ENCODE peak calls at places on chromosomes 2 and 18, in ten cellular contexts. One of them, this sample, is unnamed.

GRCh38 chr2:165791811-165792454 is 2.1 kb downstream of the GALNT3 start:
- DNase-seq in IMR-90: peak
- DNase-seq in transverse colon: no peak
- DNase-seq in sigmoid colon: no peak
- DNase-seq in HCT116: no peak
- DNase-seq in K562: no peak
- DNase-seq in A549: no peak
- DNase-seq in upper lobe of left lung: no peak
- DNase-seq in heart left ventricle: no peak
- DNase-seq in Peyer's patch: no peak
- DNase-seq in this sample: no peak

GRCh38 chr2:145415151-145415550 is 895.2 kb upstream of the ZEB2 start:
- DNase-seq in transverse colon: no peak
- DNase-seq in heart left ventricle: no peak
- DNase-seq in K562: no peak
- DNase-seq in Peyer's patch: no peak
- DNase-seq in IMR-90: no peak
- DNase-seq in sigmoid colon: no peak
- DNase-seq in HCT116: no peak
- DNase-seq in A549: no peak
- DNase-seq in upper lobe of left lung: no peak
- DNase-seq in this sample: no peak

GRCh38 chr2:152466925-152467676 is 132.1 kb downstream of the FMNL2 start:
- DNase-seq in sigmoid colon: peak
- DNase-seq in heart left ventricle: no peak
- DNase-seq in K562: no peak
- DNase-seq in transverse colon: peak
- DNase-seq in upper lobe of left lung: no peak
- DNase-seq in Peyer's patch: no peak
- DNase-seq in A549: no peak
- DNase-seq in IMR-90: peak
- DNase-seq in HCT116: no peak
- DNase-seq in this sample: peak

GRCh38 chr2:100852999-100853908 is 33.3 kb downstream of the NPAS2 start:
- DNase-seq in K562: no peak
- DNase-seq in heart left ventricle: no peak
- DNase-seq in HCT116: no peak
- DNase-seq in Peyer's patch: no peak
- DNase-seq in sigmoid colon: no peak
- DNase-seq in transverse colon: no peak
- DNase-seq in A549: no peak
- DNase-seq in upper lobe of left lung: no peak
- DNase-seq in IMR-90: peak
- DNase-seq in this sample: no peak

GRCh38 chr2:240568678-240569522 is 616 bp downstream of the RNPEPL1 start:
- DNase-seq in A549: no peak
- DNase-seq in sigmoid colon: peak
- DNase-seq in heart left ventricle: peak
- DNase-seq in HCT116: no peak
- DNase-seq in IMR-90: peak
- DNase-seq in Peyer's patch: peak
- DNase-seq in K562: peak
- DNase-seq in upper lobe of left lung: peak
- DNase-seq in transverse colon: peak
- DNase-seq in this sample: peak

GRCh38 chr2:107685587-107685986 is 141.1 kb upstream of the RGPD4 start:
- DNase-seq in HCT116: no peak
- DNase-seq in A549: no peak
- DNase-seq in Peyer's patch: no peak
- DNase-seq in upper lobe of left lung: no peak
- DNase-seq in IMR-90: no peak
- DNase-seq in K562: no peak
- DNase-seq in sigmoid colon: no peak
- DNase-seq in transverse colon: no peak
- DNase-seq in heart left ventricle: no peak
- DNase-seq in this sample: no peak

GRCh38 chr18:32048507-32049091 is 30.0 kb downstream of the RNF125 start:
- DNase-seq in K562: no peak
- DNase-seq in upper lobe of left lung: no peak
- DNase-seq in IMR-90: peak
- DNase-seq in transverse colon: peak
- DNase-seq in heart left ventricle: peak
- DNase-seq in Peyer's patch: peak
- DNase-seq in A549: no peak
- DNase-seq in sigmoid colon: peak
- DNase-seq in HCT116: no peak
- DNase-seq in this sample: no peak

GRCh38 chr2:113282747-113283533 is 4.2 kb upstream of the PAX8 start:
- DNase-seq in A549: peak
- DNase-seq in IMR-90: peak
- DNase-seq in transverse colon: peak
- DNase-seq in upper lobe of left lung: peak
- DNase-seq in HCT116: peak
- DNase-seq in Peyer's patch: peak
- DNase-seq in heart left ventricle: peak
- DNase-seq in K562: no peak
- DNase-seq in sigmoid colon: no peak
- DNase-seq in this sample: no peak

GRCh38 chr2:105378921-105379383 is 19.9 kb downstream of the FHL2 start:
- DNase-seq in heart left ventricle: peak
- DNase-seq in A549: no peak
- DNase-seq in Peyer's patch: no peak
- DNase-seq in HCT116: no peak
- DNase-seq in upper lobe of left lung: no peak
- DNase-seq in IMR-90: no peak
- DNase-seq in transverse colon: no peak
- DNase-seq in sigmoid colon: no peak
- DNase-seq in K562: no peak
- DNase-seq in this sample: no peak

GRCh38 chr2:105379741-105380186 is 19.1 kb downstream of the FHL2 start:
- DNase-seq in A549: no peak
- DNase-seq in transverse colon: no peak
- DNase-seq in sigmoid colon: no peak
- DNase-seq in HCT116: no peak
- DNase-seq in upper lobe of left lung: no peak
- DNase-seq in IMR-90: no peak
- DNase-seq in K562: no peak
- DNase-seq in heart left ventricle: no peak
- DNase-seq in Peyer's patch: no peak
- DNase-seq in this sample: no peak

GRCh38 chr2:105380432-105381118 is 18.3 kb downstream of the FHL2 start:
- DNase-seq in upper lobe of left lung: no peak
- DNase-seq in Peyer's patch: no peak
- DNase-seq in heart left ventricle: no peak
- DNase-seq in K562: no peak
- DNase-seq in A549: no peak
- DNase-seq in HCT116: no peak
- DNase-seq in sigmoid colon: no peak
- DNase-seq in IMR-90: peak
- DNase-seq in transverse colon: no peak
- DNase-seq in this sample: no peak

GRCh38 chr2:105382177-105382576 is 16.7 kb downstream of the FHL2 start:
- DNase-seq in Peyer's patch: no peak
- DNase-seq in sigmoid colon: no peak
- DNase-seq in IMR-90: no peak
- DNase-seq in K562: no peak
- DNase-seq in HCT116: no peak
- DNase-seq in transverse colon: peak
- DNase-seq in upper lobe of left lung: no peak
- DNase-seq in heart left ventricle: no peak
- DNase-seq in A549: no peak
- DNase-seq in this sample: no peak

GRCh38 chr2:105381119-105381668 is 17.7 kb downstream of the FHL2 start:
- DNase-seq in IMR-90: no peak
- DNase-seq in transverse colon: no peak
- DNase-seq in upper lobe of left lung: no peak
- DNase-seq in sigmoid colon: no peak
- DNase-seq in HCT116: no peak
- DNase-seq in heart left ventricle: no peak
- DNase-seq in A549: no peak
- DNase-seq in K562: no peak
- DNase-seq in Peyer's patch: no peak
- DNase-seq in this sample: no peak
- TF ChIP-seq POLR2A in IMR-90: no peak
- TF ChIP-seq POLR2A in transverse colon: no peak
- TF ChIP-seq POLR2A in upper lobe of left lung: no peak
- TF ChIP-seq POLR2A in sigmoid colon: no peak
- TF ChIP-seq POLR2A in HCT116: no peak
- TF ChIP-seq POLR2A in heart left ventricle: no peak
- TF ChIP-seq POLR2A in A549: no peak
- TF ChIP-seq POLR2A in K562: no peak
- TF ChIP-seq POLR2A in Peyer's patch: no peak
- TF ChIP-seq POLR2A in this sample: no peak

GRCh38 chr2:20634430-20635095 is 16.3 kb downstream of the HS1BP3 start:
- DNase-seq in A549: no peak
- DNase-seq in heart left ventricle: no peak
- DNase-seq in sigmoid colon: peak
- DNase-seq in transverse colon: no peak
- DNase-seq in upper lobe of left lung: no peak
- DNase-seq in K562: no peak
- DNase-seq in IMR-90: peak
- DNase-seq in HCT116: no peak
- DNase-seq in Peyer's patch: no peak
- DNase-seq in this sample: no peak

GRCh38 chr2:20635096-20635475 is 15.8 kb downstream of the HS1BP3 start:
- DNase-seq in upper lobe of left lung: no peak
- DNase-seq in transverse colon: no peak
- DNase-seq in A549: no peak
- DNase-seq in heart left ventricle: no peak
- DNase-seq in sigmoid colon: no peak
- DNase-seq in HCT116: no peak
- DNase-seq in IMR-90: no peak
- DNase-seq in Peyer's patch: peak
- DNase-seq in K562: no peak
- DNase-seq in this sample: no peak

GRCh38 chr2:20633001-20633400 is 17.9 kb downstream of the HS1BP3 start:
- DNase-seq in transverse colon: no peak
- DNase-seq in upper lobe of left lung: no peak
- DNase-seq in HCT116: no peak
- DNase-seq in sigmoid colon: no peak
- DNase-seq in K562: no peak
- DNase-seq in IMR-90: no peak
- DNase-seq in heart left ventricle: no peak
- DNase-seq in A549: no peak
- DNase-seq in Peyer's patch: no peak
- DNase-seq in this sample: no peak

GRCh38 chr2:20632446-20632990 is 18.4 kb downstream of the HS1BP3 start:
- DNase-seq in HCT116: no peak
- DNase-seq in heart left ventricle: no peak
- DNase-seq in Peyer's patch: no peak
- DNase-seq in IMR-90: no peak
- DNase-seq in sigmoid colon: no peak
- DNase-seq in K562: no peak
- DNase-seq in transverse colon: no peak
- DNase-seq in A549: no peak
- DNase-seq in upper lobe of left lung: no peak
- DNase-seq in this sample: no peak

DNA sequence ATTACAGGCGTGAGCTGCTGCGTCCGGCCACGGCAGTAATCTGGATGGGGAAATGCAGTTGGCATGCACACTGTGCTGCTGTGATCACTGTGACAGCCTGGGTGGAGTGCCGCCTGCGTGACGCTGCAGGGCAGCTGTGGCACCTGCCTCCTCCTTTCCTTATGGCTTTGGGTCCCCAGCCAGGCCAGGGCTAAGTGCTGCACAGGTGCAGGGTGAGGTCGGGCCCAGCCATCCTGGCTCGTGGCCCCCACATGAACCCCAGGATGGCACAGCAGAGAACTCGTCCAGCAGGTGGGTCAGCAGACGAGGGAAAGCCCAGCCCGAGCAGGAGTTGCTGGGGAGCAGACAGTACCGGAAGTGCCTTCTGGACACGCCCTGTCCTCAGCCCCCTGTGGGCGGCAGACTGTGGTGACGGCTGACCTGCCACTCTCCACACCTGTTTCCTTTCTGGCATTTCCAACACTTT is 17.1 kb downstream of the HS1BP3 start:
- DNase-seq in K562: peak
- DNase-seq in IMR-90: no peak
- DNase-seq in transverse colon: peak
- DNase-seq in sigmoid colon: peak
- DNase-seq in HCT116: no peak
- DNase-seq in upper lobe of left lung: peak
- DNase-seq in heart left ventricle: no peak
- DNase-seq in A549: no peak
- DNase-seq in Peyer's patch: peak
- DNase-seq in this sample: peak
- TF ChIP-seq POLR2A in K562: no peak
- TF ChIP-seq POLR2A in IMR-90: no peak
- TF ChIP-seq POLR2A in transverse colon: peak
- TF ChIP-seq POLR2A in sigmoid colon: no peak
- TF ChIP-seq POLR2A in HCT116: no peak
- TF ChIP-seq POLR2A in upper lobe of left lung: peak
- TF ChIP-seq POLR2A in heart left ventricle: no peak
- TF ChIP-seq POLR2A in A549: no peak
- TF ChIP-seq POLR2A in Peyer's patch: no peak
- TF ChIP-seq POLR2A in this sample: no peak

DNA sequence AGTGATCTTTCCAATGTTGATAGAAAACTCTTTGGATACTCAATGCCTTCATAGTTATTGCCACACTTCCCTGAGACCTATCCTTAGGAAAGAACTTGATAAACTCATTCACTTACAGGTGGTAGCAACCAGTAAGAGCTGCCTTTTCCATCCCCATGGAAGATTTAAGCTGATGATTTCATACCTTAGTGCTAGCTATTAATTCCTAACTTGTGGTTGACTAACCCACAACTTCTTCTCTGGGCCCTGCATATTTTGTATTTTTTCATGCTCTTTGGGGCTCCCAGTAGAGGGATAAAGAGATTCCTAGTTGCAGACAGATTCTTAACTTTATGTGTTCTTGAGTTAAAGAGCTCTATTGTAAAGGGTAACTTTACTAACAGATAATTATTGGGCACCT is 25.2 kb upstream of the SIX3 start:
- DNase-seq in A549: no peak
- DNase-seq in upper lobe of left lung: no peak
- DNase-seq in HCT116: no peak
- DNase-seq in heart left ventricle: no peak
- DNase-seq in Peyer's patch: no peak
- DNase-seq in sigmoid colon: no peak
- DNase-seq in IMR-90: no peak
- DNase-seq in transverse colon: no peak
- DNase-seq in K562: no peak
- DNase-seq in this sample: no peak
- TF ChIP-seq POLR2A in A549: no peak
- TF ChIP-seq POLR2A in upper lobe of left lung: no peak
- TF ChIP-seq POLR2A in HCT116: no peak
- TF ChIP-seq POLR2A in heart left ventricle: no peak
- TF ChIP-seq POLR2A in Peyer's patch: no peak
- TF ChIP-seq POLR2A in sigmoid colon: no peak
- TF ChIP-seq POLR2A in IMR-90: no peak
- TF ChIP-seq POLR2A in transverse colon: no peak
- TF ChIP-seq POLR2A in K562: no peak
- TF ChIP-seq POLR2A in this sample: no peak

DNA sequence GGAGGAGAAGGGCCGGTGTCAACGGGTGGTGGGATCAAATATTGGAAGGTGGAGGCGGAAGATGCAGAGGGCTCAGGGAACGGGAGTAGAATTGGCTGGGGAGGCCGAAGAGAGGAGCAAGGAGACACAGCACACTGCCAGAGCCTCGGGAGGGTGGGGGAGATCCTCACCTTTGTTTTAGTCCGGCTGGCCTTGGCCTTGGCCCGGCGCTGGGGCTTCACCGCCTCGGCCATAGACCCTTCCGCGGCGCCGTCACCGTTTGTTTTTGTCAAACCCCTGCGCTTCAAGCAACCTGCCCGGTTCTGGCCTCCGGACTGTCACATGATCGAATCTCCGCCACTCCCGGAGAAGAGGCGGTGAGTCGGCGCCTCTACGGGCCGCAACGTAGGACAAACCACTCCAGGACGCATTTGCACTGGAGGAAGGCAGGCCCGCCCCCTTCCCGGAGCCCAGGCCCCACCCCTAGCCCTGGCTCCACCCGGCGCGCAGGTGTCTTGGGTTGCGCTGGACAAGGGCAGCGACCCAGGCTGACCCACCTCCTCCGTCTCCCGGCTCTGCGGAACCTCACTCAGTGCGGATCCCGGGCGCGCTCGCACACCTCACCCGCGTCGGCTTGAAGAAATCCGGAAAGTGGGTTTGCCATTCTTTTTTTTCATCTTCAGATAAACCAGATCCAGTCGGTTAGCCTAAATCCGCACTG is at the start of gene EPG5:
- DNase-seq in transverse colon: peak
- DNase-seq in HCT116: peak
- DNase-seq in Peyer's patch: peak
- DNase-seq in heart left ventricle: peak
- DNase-seq in upper lobe of left lung: peak
- DNase-seq in sigmoid colon: peak
- DNase-seq in IMR-90: peak
- DNase-seq in K562: peak
- DNase-seq in A549: peak
- DNase-seq in this sample: peak
- TF ChIP-seq POLR2A in transverse colon: peak
- TF ChIP-seq POLR2A in HCT116: no peak
- TF ChIP-seq POLR2A in Peyer's patch: peak
- TF ChIP-seq POLR2A in heart left ventricle: no peak
- TF ChIP-seq POLR2A in upper lobe of left lung: peak
- TF ChIP-seq POLR2A in sigmoid colon: peak
- TF ChIP-seq POLR2A in IMR-90: peak
- TF ChIP-seq POLR2A in K562: peak
- TF ChIP-seq POLR2A in A549: peak
- TF ChIP-seq POLR2A in this sample: peak

This sample was measured in GM12892.